ENCODE peak calls at places on chromosomes 13 and 19, in six cellular contexts. R is NB4, U is K562, I is endothelial cell of umbilical vein, D is HepG2, S is GM12878. M is an unnamed sample.

GRCh38 chr13:33033361-33033812 is 17.2 kb downstream of the KL start:
- DNase-seq in D (no peak), S (no peak), R (peak), U (no peak), I (no peak), M (no peak)

GRCh38 chr19:38317104-38317612 is 1.4 kb upstream of the YIF1B start:
- DNase-seq in U (peak), R (peak), I (peak), S (no peak), D (no peak), M (no peak)

GRCh38 chr13:79626924-79627323 is 146.0 kb downstream of the NDFIP2 start:
- DNase-seq in D (no peak), I (no peak), U (no peak), R (no peak), S (no peak), M (no peak)

GRCh38 chr13:19888799-19889198 is 25.4 kb upstream of the ZMYM5 start:
- DNase-seq in U (no peak), D (no peak), R (peak), I (peak), S (no peak), M (no peak)

GRCh38 chr13:51323824-51324511 is 15.5 kb upstream of the SERPINE3 start:
- DNase-seq in U (no peak), S (no peak), I (no peak), R (no peak), D (no peak), M (no peak)

GRCh38 chr19:18839465-18840287 is 7.9 kb downstream of the UPF1 start:
- DNase-seq in R (no peak), U (no peak), D (peak), S (no peak), I (peak), M (no peak)

GRCh38 chr19:43707158-43707712 is 8.6 kb upstream of the IRGC start:
- DNase-seq in D (peak), R (no peak), U (no peak), I (no peak), S (no peak), M (no peak)

GRCh38 chr19:23440791-23441190 is 45.5 kb upstream of the ZNF91 start:
- DNase-seq in D (no peak), R (peak), I (no peak), U (peak), S (no peak), M (peak)

GRCh38 chr13:34172048-34172447 is 354.1 kb downstream of the RFC3 start:
- DNase-seq in D (no peak), I (no peak), S (no peak), U (no peak), R (no peak), M (no peak)

GRCh38 chr19:19425170-19425875 is 19.8 kb downstream of the GATAD2A start:
- DNase-seq in I (no peak), S (no peak), U (no peak), R (no peak), D (no peak), M (no peak)

GRCh38 chr13:39025433-39025839 is 12.5 kb downstream of the PROSER1 start:
- DNase-seq in R (no peak), S (no peak), D (no peak), I (no peak), U (no peak), M (no peak)

GRCh38 chr19:4922530-4923378 is 13.5 kb downstream of the UHRF1 start:
- DNase-seq in U (no peak), S (no peak), I (no peak), R (no peak), D (no peak), M (no peak)

GRCh38 chr19:1389033-1389940 is 5.6 kb downstream of the NDUFS7 start:
- DNase-seq in I (no peak), U (no peak), S (no peak), D (no peak), R (no peak), M (no peak)

GRCh38 chr19:13132471-13133166 is 14.6 kb downstream of the NACC1 start:
- DNase-seq in S (no peak), D (no peak), R (peak), U (no peak), I (no peak), M (no peak)

GRCh38 chr19:10884273-10884672 is 12.9 kb downstream of the CARM1 start:
- DNase-seq in I (no peak), D (no peak), R (no peak), U (peak), S (no peak), M (no peak)

GRCh38 chr13:30319130-30319529 is 11.8 kb upstream of the KATNAL1 start:
- DNase-seq in D (no peak), S (no peak), I (no peak), U (no peak), R (no peak), M (no peak)

GRCh38 chr13:98261165-98261672 is 84.2 kb upstream of the RNF113B start:
- DNase-seq in S (no peak), R (no peak), U (no peak), I (no peak), D (peak), M (no peak)

GRCh38 chr13:61612192-61612591 is 196.5 kb upstream of the PCDH20 start:
- DNase-seq in R (no peak), S (no peak), I (no peak), U (no peak), D (no peak), M (no peak)

GRCh38 chr13:30376426-30377311 is 45.6 kb upstream of the UBE2L5 start:
- DNase-seq in D (no peak), R (peak), U (no peak), I (no peak), S (peak), M (no peak)

GRCh38 chr13:113897161-113897560 is 33.3 kb upstream of the GAS6 start:
- DNase-seq in S (no peak), U (no peak), D (peak), I (peak), R (no peak), M (peak)

GRCh38 chr19:34327851-34328250 is 37.1 kb upstream of the GPI start:
- DNase-seq in I (peak), S (no peak), D (no peak), R (no peak), U (peak), M (no peak)

GRCh38 chr19:45601524-45602522 is at the start of gene GPR4:
- DNase-seq in I (no peak), D (no peak), U (peak), S (no peak), R (no peak), M (no peak)

GRCh38 chr13:63163903-63164302 is 1748.3 kb upstream of the PCDH20 start:
- DNase-seq in U (no peak), D (no peak), S (no peak), R (no peak), I (no peak), M (no peak)

GRCh38 chr19:41411682-41412265 is 14.2 kb downstream of the BCKDHA start:
- DNase-seq in U (no peak), I (no peak), D (no peak), S (no peak), R (no peak), M (no peak)

GRCh38 chr13:42747399-42747873 is 33.9 kb upstream of the FAM216B start:
- DNase-seq in U (no peak), I (peak), R (no peak), D (no peak), S (no peak), M (peak)

GRCh38 chr19:12521996-12522395 is 29.3 kb downstream of the ZNF564 start:
- DNase-seq in S (no peak), D (peak), I (no peak), R (peak), U (peak), M (no peak)

GRCh38 chr13:73544175-73544574 is 485.4 kb downstream of the KLF5 start:
- DNase-seq in R (no peak), S (no peak), I (no peak), U (no peak), D (no peak), M (no peak)
- TF ChIP-seq MYC in R (no peak), S (no peak), I (no peak), U (no peak), D (no peak), M (no peak)

DNA sequence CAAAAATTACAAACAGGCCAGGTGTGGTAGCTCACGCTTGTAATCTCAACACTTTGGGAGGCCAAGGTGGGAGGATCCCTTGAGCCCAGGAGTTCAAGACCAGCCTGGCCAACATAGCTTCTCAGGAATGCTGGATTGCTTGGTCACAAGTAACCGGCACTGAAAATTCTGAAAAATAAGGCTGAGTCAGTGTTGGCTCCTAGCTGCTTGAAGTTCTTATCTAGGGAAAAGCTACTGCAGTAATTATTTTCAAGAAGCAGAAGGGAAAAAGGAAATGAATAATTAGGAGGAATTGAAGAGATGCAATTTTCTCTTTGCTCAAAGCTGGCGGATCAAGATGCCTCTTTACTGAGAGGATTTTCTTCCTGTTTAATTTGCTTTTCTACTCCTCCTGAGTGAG is 75.0 kb upstream of the GTF3A start:
- DNase-seq in D (no peak), R (no peak), I (no peak), S (no peak), U (no peak), M (no peak)
- TF ChIP-seq MYC in D (no peak), R (no peak), I (no peak), S (no peak), U (no peak), M (no peak)

DNA sequence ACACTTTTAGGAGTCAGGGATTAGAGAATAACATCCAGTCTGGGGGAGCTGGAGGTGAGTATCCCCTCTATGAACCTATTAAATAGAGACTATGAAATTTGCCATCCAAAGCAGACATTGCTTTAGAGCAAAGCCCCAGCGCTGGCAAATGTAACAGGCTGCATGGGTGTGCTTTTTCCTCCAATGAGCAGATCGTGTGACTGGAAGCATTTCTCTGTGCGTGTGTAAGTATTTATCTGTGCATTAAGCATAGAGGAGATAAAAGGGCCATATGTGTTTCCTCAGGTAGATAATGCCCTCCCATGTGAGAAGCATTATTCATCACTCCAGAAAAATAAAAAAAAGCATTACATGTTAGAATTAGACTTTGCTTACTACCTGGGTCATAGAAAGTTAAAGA is 924 bp downstream of the TNFSF13B start:
- DNase-seq in R (peak), S (no peak), I (no peak), D (no peak), U (no peak), M (no peak)
- TF ChIP-seq MYC in R (no peak), S (no peak), I (no peak), D (no peak), U (no peak), M (no peak)

GRCh38 chr19:6806488-6806887 is 34.0 kb downstream of the VAV1 start:
- DNase-seq in U (peak), D (no peak), S (no peak), R (peak), I (no peak), M (peak)

GRCh38 chr19:6800991-6801396 is 28.5 kb downstream of the VAV1 start:
- DNase-seq in R (no peak), U (no peak), D (peak), I (peak), S (no peak), M (peak)

GRCh38 chr19:6803036-6803404 is 30.5 kb downstream of the VAV1 start:
- DNase-seq in U (no peak), I (no peak), R (peak), S (no peak), D (no peak), M (no peak)

GRCh38 chr19:6801397-6802086 is 29.0 kb downstream of the VAV1 start:
- DNase-seq in R (peak), D (no peak), U (peak), S (peak), I (peak), M (peak)

DNA sequence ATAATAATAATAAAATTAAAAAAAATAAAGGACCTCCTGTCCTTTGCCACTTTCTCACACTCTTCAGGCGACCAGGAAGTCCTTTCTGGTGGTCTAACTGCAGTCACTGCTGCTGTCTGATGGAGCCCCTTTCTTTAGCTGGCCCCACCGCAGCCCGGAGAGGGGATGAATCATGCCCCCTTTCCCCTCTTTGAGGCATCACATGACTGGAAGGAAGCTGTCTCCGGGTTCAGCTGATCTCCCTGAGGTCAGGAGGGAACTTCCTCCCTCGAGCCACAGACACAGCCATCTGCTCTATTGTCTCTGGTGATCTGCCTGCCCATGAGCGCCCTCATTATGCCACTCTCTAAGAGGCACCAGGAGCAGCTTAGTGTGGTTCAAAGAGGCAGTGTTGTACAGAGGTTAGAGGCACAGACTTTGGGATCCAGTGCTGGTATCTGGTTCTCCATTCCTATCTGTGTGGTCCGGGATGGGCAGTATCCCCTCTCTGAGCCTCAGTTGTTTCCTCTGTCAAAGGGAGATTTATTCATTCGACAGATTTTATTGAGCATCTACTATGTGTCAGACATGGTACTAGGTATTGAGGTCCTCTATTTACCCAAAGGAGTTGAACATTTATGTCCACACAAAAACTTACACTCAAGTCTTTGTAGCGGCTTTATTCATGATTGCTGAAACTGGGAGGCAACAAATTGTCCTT is 30.0 kb downstream of the VAV1 start:
- DNase-seq in S (peak), D (no peak), I (peak), U (no peak), R (peak), M (peak)
- TF ChIP-seq MYC in S (no peak), D (no peak), I (no peak), U (no peak), R (peak), M (no peak)

GRCh38 chr19:3833578-3834348 is 35.1 kb downstream of the ZFR2 start:
- DNase-seq in D (no peak), U (no peak), R (no peak), S (no peak), I (no peak), M (no peak)

GRCh38 chr19:3830841-3831589 is 37.8 kb downstream of the ZFR2 start:
- DNase-seq in I (no peak), U (no peak), R (no peak), D (no peak), S (no peak), M (no peak)

GRCh38 chr19:3834349-3835054 is 34.3 kb downstream of the ZFR2 start:
- DNase-seq in I (no peak), D (no peak), R (no peak), S (no peak), U (no peak), M (no peak)

GRCh38 chr19:3831601-3832000 is 37.2 kb downstream of the ZFR2 start:
- DNase-seq in D (no peak), S (no peak), U (no peak), R (no peak), I (no peak), M (no peak)

GRCh38 chr19:3832001-3832400 is 36.8 kb downstream of the ZFR2 start:
- DNase-seq in I (no peak), U (no peak), D (no peak), S (no peak), R (no peak), M (no peak)
- TF ChIP-seq MYC in I (no peak), U (no peak), D (no peak), S (no peak), R (no peak), M (no peak)

GRCh38 chr13:25143693-25144092 is 28.4 kb downstream of the AMER2 start:
- DNase-seq in U (no peak), S (no peak), D (no peak), R (no peak), I (no peak), M (no peak)

GRCh38 chr13:25149670-25150069 is 22.4 kb downstream of the AMER2 start:
- DNase-seq in U (no peak), S (no peak), R (no peak), I (no peak), D (no peak), M (no peak)

GRCh38 chr13:25151626-25152025 is 20.5 kb downstream of the AMER2 start:
- DNase-seq in S (no peak), U (no peak), I (no peak), D (no peak), R (no peak), M (no peak)

GRCh38 chr13:25153736-25154135 is 18.4 kb downstream of the AMER2 start:
- DNase-seq in R (no peak), I (no peak), S (no peak), D (no peak), U (no peak), M (no peak)

GRCh38 chr13:25148005-25148798 is 23.9 kb downstream of the AMER2 start:
- DNase-seq in I (no peak), R (no peak), D (no peak), U (no peak), S (peak), M (no peak)
- TF ChIP-seq MYC in I (no peak), R (no peak), D (no peak), U (no peak), S (no peak), M (no peak)

GRCh38 chr19:48900477-48901452 is 653 bp downstream of the NUCB1 start:
- DNase-seq in D (peak), I (peak), S (no peak), U (peak), R (peak), M (peak)
- TF ChIP-seq MYC in D (no peak), I (no peak), S (no peak), U (no peak), R (no peak), M (no peak)

DNA sequence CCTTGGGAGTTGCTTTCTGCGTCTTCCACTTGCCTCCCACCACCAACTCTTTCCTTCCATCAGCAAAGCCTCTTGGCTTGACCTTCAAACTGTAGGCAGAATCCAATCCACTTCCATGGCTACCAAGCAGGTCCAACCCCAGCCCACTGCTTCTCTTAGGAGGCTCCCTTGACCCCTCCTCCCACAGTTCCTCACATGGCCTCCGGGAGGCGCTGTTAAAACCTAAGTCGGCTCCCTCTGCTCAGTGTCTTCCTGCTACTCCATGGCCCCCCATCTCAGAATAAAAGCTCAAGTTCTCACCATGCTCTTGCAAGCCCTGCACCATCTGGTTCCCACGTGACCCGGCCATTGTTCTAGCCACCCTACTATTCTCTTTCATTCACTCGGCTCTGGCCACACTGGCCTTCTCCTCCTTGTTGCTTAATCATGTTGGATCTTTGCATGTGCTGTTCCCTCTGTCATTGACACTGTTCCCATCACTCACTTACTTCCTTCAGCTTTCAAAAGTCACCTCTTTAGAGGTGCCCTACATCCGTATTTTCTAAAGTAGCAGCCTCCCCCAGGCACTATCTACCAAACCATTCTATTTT is 7.5 kb downstream of the IZUMO2 start:
- DNase-seq in D (no peak), R (no peak), S (no peak), U (peak), I (no peak), M (peak)
- TF ChIP-seq MYC in D (no peak), R (no peak), S (no peak), U (no peak), I (no peak), M (no peak)

GRCh38 chr19:49691243-49692101 is 556 bp downstream of the CPT1C start:
- DNase-seq in S (no peak), U (no peak), D (no peak), R (peak), I (peak), M (no peak)
- TF ChIP-seq MYC in S (no peak), U (no peak), D (no peak), R (no peak), I (no peak), M (no peak)